ENCODE peak calls at places on chromosome 16, in four cellular contexts. R is heart left ventricle, S is dorsolateral prefrontal cortex, H is HCEC 1CT. I is an unnamed sample.

GRCh38 chr16:79073560-79073959 is 527.0 kb downstream of the MAF start:
- DNase-seq in R (no peak), S (no peak), H (no peak), I (no peak)

GRCh38 chr16:55091213-55091870 is 160.7 kb downstream of the IRX5 start:
- DNase-seq in R (no peak), S (no peak), H (no peak), I (no peak)

GRCh38 chr16:13148294-13148693 is 246.9 kb downstream of the SHISA9 start:
- DNase-seq in R (no peak), S (no peak), H (no peak), I (no peak)

GRCh38 chr16:50964491-50964890 is 186.6 kb downstream of the SALL1 start:
- DNase-seq in R (no peak), S (no peak), H (no peak), I (no peak)

GRCh38 chr16:67283039-67283825 is 3.9 kb downstream of the PLEKHG4 start:
- DNase-seq in R (no peak), S (no peak), H (peak; percentile 38), I (no peak)

GRCh38 chr16:6665126-6665525 is 667.5 kb upstream of the RBFOX1 start:
- DNase-seq in R (no peak), S (no peak), H (no peak), I (no peak)

GRCh38 chr16:64543401-64543800 is 578.5 kb downstream of the CDH11 start:
- DNase-seq in R (no peak), S (no peak), H (no peak), I (no peak)

GRCh38 chr16:4521971-4522623 is 16.5 kb downstream of the CDIP1 start:
- DNase-seq in R (no peak), S (peak; percentile 90), H (no peak), I (peak; percentile 90)

GRCh38 chr16:2082171-2082982 is 34.6 kb downstream of the TSC2 start:
- DNase-seq in R (no peak), S (no peak), H (no peak), I (no peak)

GRCh38 chr16:85350973-85351372 is 238.7 kb upstream of the CIBAR2 start:
- DNase-seq in R (peak; percentile 87), S (peak; percentile 92), H (peak; percentile 90), I (peak; percentile 95)

GRCh38 chr16:83609178-83609577 is 198.6 kb upstream of the HSBP1 start:
- DNase-seq in R (no peak), S (no peak), H (no peak), I (no peak)

GRCh38 chr16:27977966-27978365 is 85.5 kb downstream of the GSG1L start:
- DNase-seq in R (no peak), S (peak; percentile 62), H (peak; percentile 9), I (no peak)

GRCh38 chr16:22325598-22326368 is 28.6 kb downstream of the POLR3E start:
- DNase-seq in R (no peak), S (no peak), H (no peak), I (no peak)

GRCh38 chr16:57470683-57471082 is 8.2 kb downstream of the POLR2C start:
- DNase-seq in R (no peak), S (no peak), H (no peak), I (peak; percentile 60)

GRCh38 chr16:85537795-85538401 is 75.2 kb upstream of the GSE1 start:
- DNase-seq in R (no peak), S (no peak), H (no peak), I (no peak)

GRCh38 chr16:15618392-15618791 is 24.6 kb downstream of the MARF1 start:
- DNase-seq in R (no peak), S (no peak), H (peak; percentile 29), I (no peak)

GRCh38 chr16:19040400-19040799 is 27.0 kb upstream of the COQ7 start:
- DNase-seq in R (no peak), S (no peak), H (no peak), I (no peak)

GRCh38 chr16:77789085-77789611 is 784 bp downstream of the VAT1L start:
- DNase-seq in R (no peak), S (no peak), H (no peak), I (no peak)

GRCh38 chr16:82004651-82005490 is 6.4 kb downstream of the SDR42E1 start:
- DNase-seq in R (no peak), S (no peak), H (no peak), I (peak; percentile 22)

GRCh38 chr16:88430524-88431446 is 22.3 kb upstream of the ZFPM1 start:
- DNase-seq in R (peak; percentile 81), S (no peak), H (no peak), I (no peak)

GRCh38 chr16:4097826-4098240 is 18.4 kb downstream of the ADCY9 start:
- DNase-seq in R (no peak), S (no peak), H (peak; percentile 34), I (no peak)

GRCh38 chr16:17470002-17470870 is 524 bp downstream of the XYLT1 start:
- DNase-seq in R (peak; percentile 66), S (no peak), H (no peak), I (no peak)

GRCh38 chr16:66020061-66020460 is 346.4 kb upstream of the CDH5 start:
- DNase-seq in R (no peak), S (no peak), H (peak; percentile 31), I (no peak)

GRCh38 chr16:58026139-58026704 is 668 bp downstream of the MMP15 start:
- DNase-seq in R (peak; percentile 77), S (no peak), H (peak; percentile 25), I (no peak)

GRCh38 chr16:79090966-79091365 is 509.6 kb downstream of the MAF start:
- DNase-seq in R (no peak), S (no peak), H (no peak), I (no peak)

GRCh38 chr16:28218109-28218508 is 6.3 kb upstream of the XPO6 start:
- DNase-seq in R (no peak), S (no peak), H (peak; percentile 55), I (no peak)

GRCh38 chr16:76970087-76970744 is 220.8 kb upstream of the MON1B start:
- DNase-seq in R (no peak), S (no peak), H (no peak), I (no peak)

GRCh38 chr16:23398987-23399805 is 53.8 kb downstream of the COG7 start:
- DNase-seq in R (no peak), S (no peak), H (no peak), I (no peak)

GRCh38 chr16:56930516-56931252 is 1.3 kb upstream of the HERPUD1 start:
- DNase-seq in R (no peak), S (no peak), H (no peak), I (no peak)

GRCh38 chr16:28110074-28110473 is 46.6 kb upstream of the GSG1L start:
- DNase-seq in R (no peak), S (no peak), H (no peak), I (no peak)

GRCh38 chr16:54957403-54957802 is 26.7 kb downstream of the IRX5 start:
- DNase-seq in R (no peak), S (no peak), H (no peak), I (no peak)

GRCh38 chr16:50550035-50550434 is 1.8 kb downstream of the NKD1 start:
- DNase-seq in R (no peak), S (no peak), H (no peak), I (no peak)

GRCh38 chr16:52837251-52837650 is 215.4 kb downstream of the CHD9NB start:
- DNase-seq in R (no peak), S (no peak), H (peak; percentile 18), I (no peak)

GRCh38 chr16:22624759-22625533 is 114.3 kb downstream of the NPIPB5 start:
- DNase-seq in R (no peak), S (no peak), H (no peak), I (no peak)

GRCh38 chr16:66374176-66374575 is 7.7 kb downstream of the CDH5 start:
- DNase-seq in R (no peak), S (peak; percentile 8), H (no peak), I (no peak)

GRCh38 chr16:27369806-27370205 is 32.2 kb upstream of the IL21R start:
- DNase-seq in R (no peak), S (no peak), H (peak; percentile 89), I (no peak)